ENCODE peak calls at places on chromosome 20, in ten cellular contexts. G is fibroblast of the aortic adventitia, H is keratinocyte, C is pancreas, K is hepatocyte, O is adrenal gland, I is body of pancreas, N is Calu3, W is ovary, M is GM20000. B is an unnamed sample.

GRCh38 chr20:62813588-62813987 is 3.3 kb upstream of the COL9A3 start:
- DNase-seq in G (no peak), H (no peak), C (no peak), K (no peak), O (no peak), I (no peak), N (no peak), W (no peak), M (no peak), B (no peak)

GRCh38 chr20:12925214-12925755 is 83.5 kb upstream of the SPTLC3 start:
- DNase-seq in G (peak; percentile 90), H (no peak), C (peak; percentile 39), K (peak; percentile 87), O (peak; percentile 36), I (peak; percentile 63), N (peak; percentile 59), W (peak; percentile 28), M (peak; percentile 68), B (peak; percentile 57)

GRCh38 chr20:38875170-38875993 is 50.8 kb upstream of the FAM83D start:
- DNase-seq in G (no peak), H (no peak), C (no peak), K (no peak), O (peak; percentile 36), I (peak; percentile 34), N (no peak), W (no peak), M (peak; percentile 79), B (peak; percentile 63)

GRCh38 chr20:35315199-35316020 is 23.2 kb upstream of the FAM83C start:
- DNase-seq in G (peak; percentile 28), H (no peak), C (no peak), K (no peak), O (no peak), I (no peak), N (no peak), W (no peak), M (no peak), B (no peak)

GRCh38 chr20:1263853-1264252 is 2.2 kb upstream of the SNPH start:
- DNase-seq in G (peak; percentile 34), H (no peak), C (no peak), K (no peak), O (no peak), I (no peak), N (no peak), W (no peak), M (no peak), B (no peak)

GRCh38 chr20:61998343-61999121 is 67.1 kb downstream of the TAF4 start:
- DNase-seq in G (no peak), H (no peak), C (no peak), K (no peak), O (no peak), I (no peak), N (no peak), W (no peak), M (no peak), B (no peak)

GRCh38 chr20:49146442-49146841 is 41.7 kb downstream of the STAU1 start:
- DNase-seq in G (no peak), H (no peak), C (no peak), K (no peak), O (no peak), I (no peak), N (no peak), W (no peak), M (no peak), B (no peak)

GRCh38 chr20:47358672-47359532 is 2.4 kb upstream of the ZMYND8 start:
- DNase-seq in G (peak; percentile 97), H (no peak), C (peak; percentile 77), K (peak; percentile 92), O (peak; percentile 85), I (peak; percentile 92), N (peak; percentile 94), W (peak; percentile 68), M (no peak), B (no peak)

GRCh38 chr20:43916875-43917371 is 2.3 kb downstream of the TOX2 start:
- DNase-seq in G (peak; percentile 33), H (no peak), C (no peak), K (no peak), O (no peak), I (no peak), N (no peak), W (no peak), M (peak; percentile 53), B (no peak)

GRCh38 chr20:2599265-2600060 is 53.0 kb upstream of the NOP56 start:
- DNase-seq in G (no peak), H (no peak), C (no peak), K (peak; percentile 24), O (no peak), I (no peak), N (no peak), W (no peak), M (no peak), B (no peak)

GRCh38 chr20:13243826-13244376 is 22.8 kb downstream of the ISM1 start:
- DNase-seq in G (no peak), H (no peak), C (no peak), K (peak; percentile 18), O (no peak), I (no peak), N (no peak), W (no peak), M (no peak), B (no peak)

GRCh38 chr20:1734269-1734858 is 76.8 kb upstream of the SIRPG start:
- DNase-seq in G (peak; percentile 17), H (no peak), C (no peak), K (no peak), O (no peak), I (no peak), N (no peak), W (no peak), M (peak; percentile 62), B (no peak)

GRCh38 chr20:46215913-46216707 is 92.2 kb downstream of the CDH22 start:
- DNase-seq in G (peak; percentile 5), H (no peak), C (peak; percentile 32), K (peak; percentile 76), O (peak; percentile 52), I (peak; percentile 22), N (peak; percentile 92), W (no peak), M (no peak), B (no peak)

GRCh38 chr20:57509665-57510237 is 15.2 kb downstream of the CTCFL start:
- DNase-seq in G (peak; percentile 9), H (no peak), C (no peak), K (no peak), O (no peak), I (no peak), N (peak; percentile 77), W (no peak), M (peak; percentile 48), B (peak; percentile 52)
- TF ChIP-seq CTCF in G (peak; percentile 57), H (peak; percentile 57), C (no peak), K (peak; percentile 25), O (no peak), I (peak; percentile 17), N (peak; percentile 72), W (no peak), M (peak; percentile 47), B (peak; percentile 4)

DNA sequence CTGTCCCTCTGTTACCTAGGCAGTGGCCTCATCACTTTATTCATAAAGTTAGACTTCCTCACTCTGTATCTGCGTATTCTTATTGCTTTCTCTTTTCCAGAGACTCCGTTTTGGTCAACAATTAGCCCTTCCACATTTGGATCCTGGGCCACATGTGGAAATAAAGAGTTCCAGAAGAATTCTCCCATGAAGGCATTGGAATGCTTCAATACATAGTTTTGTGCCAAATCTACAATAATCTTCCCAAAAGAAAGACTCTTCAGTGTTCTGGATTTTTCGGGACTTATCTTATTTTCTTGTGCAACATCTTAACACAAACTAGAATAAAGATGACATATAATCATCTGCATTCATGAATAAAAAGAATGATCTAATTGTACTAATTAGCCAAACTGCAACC is 187.7 kb upstream of the BMP2 start:
- DNase-seq in G (peak; percentile 40), H (no peak), C (no peak), K (no peak), O (no peak), I (no peak), N (no peak), W (no peak), M (no peak), B (no peak)
- TF ChIP-seq CTCF in G (no peak), H (no peak), C (no peak), K (no peak), O (no peak), I (no peak), N (no peak), W (no peak), M (no peak), B (no peak)

DNA sequence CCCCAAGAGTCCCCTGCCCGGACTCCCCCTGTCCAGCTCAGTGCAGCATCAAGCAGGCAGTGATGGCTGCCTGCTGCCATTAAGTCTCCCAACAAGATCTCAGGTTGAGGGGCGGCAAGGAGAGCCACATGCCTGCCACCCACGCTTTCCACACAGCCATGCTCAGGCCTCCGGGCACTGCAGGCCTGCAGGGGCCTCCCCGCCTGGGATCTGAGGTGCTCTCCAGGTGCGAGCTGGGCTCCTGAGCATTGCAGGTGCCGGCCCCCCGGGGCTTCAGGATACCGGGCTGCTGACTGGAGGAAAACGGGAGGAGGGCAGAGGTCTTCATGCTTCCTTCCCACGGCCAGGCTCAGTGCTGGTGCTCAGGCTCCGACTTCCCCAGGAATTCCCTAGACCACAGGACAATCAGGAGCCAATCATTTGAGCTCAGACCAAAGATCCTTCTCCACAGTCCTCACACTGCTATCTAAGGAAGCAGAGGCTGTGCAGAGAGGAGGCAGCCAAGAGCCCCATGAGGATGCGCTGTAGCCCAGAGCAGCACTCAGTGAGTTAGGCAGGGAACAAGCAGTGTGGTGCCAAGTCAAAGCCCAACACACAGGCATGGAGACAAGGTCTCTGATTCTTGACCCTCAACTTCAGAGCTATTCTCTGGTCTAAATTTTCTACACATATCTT is 52.7 kb downstream of the PYGB start:
- DNase-seq in G (no peak), H (no peak), C (no peak), K (no peak), O (no peak), I (no peak), N (no peak), W (no peak), M (no peak), B (peak; percentile 17)
- TF ChIP-seq CTCF in G (no peak), H (no peak), C (no peak), K (no peak), O (no peak), I (no peak), N (no peak), W (no peak), M (no peak), B (no peak)

GRCh38 chr20:44966030-44966961 is at the start of gene STK4:
- DNase-seq in G (peak; percentile 84), H (peak; percentile 42), C (peak; percentile 94), K (peak; percentile 98), O (peak; percentile 94), I (peak; percentile 93), N (peak; percentile 98), W (peak; percentile 92), M (peak; percentile 88), B (peak; percentile 96)
- TF ChIP-seq CTCF in G (peak; percentile 47), H (peak; percentile 28), C (peak; percentile 29), K (peak; percentile 41), O (peak; percentile 56), I (peak; percentile 67), N (peak; percentile 55), W (no peak), M (peak; percentile 73), B (no peak)